ENCODE peak calls at places on chromosome 5, in eight cellular contexts. X is heart right ventricle, L is GM23338, T is dorsolateral prefrontal cortex, O is AG04450, J is epithelial cell of esophagus, M is heart left ventricle, R is GM20000. U is an unnamed sample.

GRCh38 chr5:149959406-149960236 is 937 bp upstream of the SLC26A2 start:
- DNase-seq in J (peak; percentile 73), O (no peak), L (peak; percentile 69), R (peak; percentile 63), X (no peak), M (no peak), T (no peak), U (no peak)

GRCh38 chr5:115439639-115440038 is 104.9 kb downstream of the FEM1C start:
- DNase-seq in M (no peak), L (no peak), X (no peak), R (no peak), O (no peak), T (no peak), J (no peak), U (no peak)

GRCh38 chr5:141605523-141606277 is 13.1 kb downstream of the DIAPH1 start:
- DNase-seq in L (peak; percentile 5), R (peak; percentile 59), J (peak; percentile 24), T (no peak), X (peak; percentile 65), M (peak; percentile 63), O (no peak), U (no peak)

GRCh38 chr5:388266-389196 is 54.4 kb upstream of the EXOC3 start:
- DNase-seq in O (no peak), T (no peak), X (no peak), R (peak; percentile 24), J (no peak), L (no peak), M (no peak), U (peak; percentile 55)

GRCh38 chr5:176371621-176372539 is 6.6 kb downstream of the ARL10 start:
- DNase-seq in R (no peak), J (no peak), O (no peak), X (no peak), L (no peak), T (no peak), M (no peak), U (no peak)

GRCh38 chr5:177565046-177565445 is 10.7 kb upstream of the FAM193B start:
- DNase-seq in X (no peak), L (no peak), J (peak; percentile 52), M (no peak), T (no peak), R (no peak), O (no peak), U (no peak)

GRCh38 chr5:163104496-163104895 is 332.9 kb upstream of the CCNG1 start:
- DNase-seq in X (no peak), T (no peak), O (no peak), M (no peak), R (no peak), L (peak; percentile 76), J (no peak), U (no peak)

GRCh38 chr5:54621048-54621447 is 103.5 kb downstream of the SNX18 start:
- DNase-seq in J (peak; percentile 47), X (no peak), M (no peak), T (no peak), O (no peak), L (no peak), R (no peak), U (no peak)

GRCh38 chr5:94268226-94268625 is 350.2 kb downstream of the KIAA0825 start:
- DNase-seq in L (no peak), X (no peak), O (no peak), R (no peak), M (no peak), J (no peak), T (no peak), U (no peak)

GRCh38 chr5:21672911-21673310 is 1180.2 kb downstream of the CDH12 start:
- DNase-seq in R (no peak), T (no peak), X (no peak), J (no peak), L (no peak), O (no peak), M (no peak), U (no peak)

GRCh38 chr5:92401492-92401891 is 1018.4 kb upstream of the ARRDC3 start:
- DNase-seq in O (no peak), R (no peak), L (peak; percentile 83), M (no peak), T (no peak), J (no peak), X (no peak), U (no peak)

GRCh38 chr5:80569961-80570786 is at the start of gene ANKRD34B:
- DNase-seq in X (no peak), J (peak; percentile 33), M (no peak), R (peak; percentile 65), L (peak; percentile 89), T (no peak), O (no peak), U (no peak)

GRCh38 chr5:78162253-78162862 is 132.1 kb downstream of the AP3B1 start:
- DNase-seq in J (peak; percentile 37), M (no peak), T (no peak), O (no peak), R (peak; percentile 9), L (peak; percentile 63), X (no peak), U (no peak)

GRCh38 chr5:65938256-65938655 is 11.9 kb downstream of the ERBIN start:
- DNase-seq in J (no peak), M (no peak), L (no peak), X (no peak), O (no peak), R (no peak), T (no peak), U (no peak)

GRCh38 chr5:73748510-73749410 is 122.8 kb downstream of the ARHGEF28 start:
- DNase-seq in L (no peak), M (peak; percentile 49), X (peak; percentile 58), J (no peak), R (no peak), T (no peak), O (no peak), U (no peak)

DNA sequence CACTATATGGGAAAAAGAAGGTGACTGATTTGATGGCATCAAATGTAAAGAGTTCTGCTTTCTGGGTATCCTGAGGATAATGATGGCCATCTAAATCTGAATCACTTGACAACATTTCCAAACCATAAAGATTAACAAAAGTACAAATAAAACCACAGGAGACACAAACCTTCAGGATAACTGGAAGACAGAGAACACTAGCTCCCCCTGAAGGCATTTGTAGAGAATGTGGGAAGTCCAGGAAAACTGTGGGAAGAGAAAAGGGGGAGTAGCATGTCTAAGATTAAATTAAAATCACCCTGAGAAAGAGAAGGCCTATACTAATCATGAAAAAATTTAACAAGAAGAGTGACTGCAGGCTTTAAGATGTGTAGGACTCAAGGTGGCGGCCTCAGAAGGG is 116.2 kb downstream of the PRELID2 start:
- DNase-seq in X (no peak), R (no peak), J (peak; percentile 23), L (peak; percentile 66), O (peak; percentile 11), M (no peak), T (no peak), U (no peak)
- TF ChIP-seq CTCF in X (peak; percentile 12), R (no peak), J (peak; percentile 52), L (peak; percentile 69), O (peak; percentile 80), M (no peak), T (peak; percentile 17), U (peak; percentile 52)

DNA sequence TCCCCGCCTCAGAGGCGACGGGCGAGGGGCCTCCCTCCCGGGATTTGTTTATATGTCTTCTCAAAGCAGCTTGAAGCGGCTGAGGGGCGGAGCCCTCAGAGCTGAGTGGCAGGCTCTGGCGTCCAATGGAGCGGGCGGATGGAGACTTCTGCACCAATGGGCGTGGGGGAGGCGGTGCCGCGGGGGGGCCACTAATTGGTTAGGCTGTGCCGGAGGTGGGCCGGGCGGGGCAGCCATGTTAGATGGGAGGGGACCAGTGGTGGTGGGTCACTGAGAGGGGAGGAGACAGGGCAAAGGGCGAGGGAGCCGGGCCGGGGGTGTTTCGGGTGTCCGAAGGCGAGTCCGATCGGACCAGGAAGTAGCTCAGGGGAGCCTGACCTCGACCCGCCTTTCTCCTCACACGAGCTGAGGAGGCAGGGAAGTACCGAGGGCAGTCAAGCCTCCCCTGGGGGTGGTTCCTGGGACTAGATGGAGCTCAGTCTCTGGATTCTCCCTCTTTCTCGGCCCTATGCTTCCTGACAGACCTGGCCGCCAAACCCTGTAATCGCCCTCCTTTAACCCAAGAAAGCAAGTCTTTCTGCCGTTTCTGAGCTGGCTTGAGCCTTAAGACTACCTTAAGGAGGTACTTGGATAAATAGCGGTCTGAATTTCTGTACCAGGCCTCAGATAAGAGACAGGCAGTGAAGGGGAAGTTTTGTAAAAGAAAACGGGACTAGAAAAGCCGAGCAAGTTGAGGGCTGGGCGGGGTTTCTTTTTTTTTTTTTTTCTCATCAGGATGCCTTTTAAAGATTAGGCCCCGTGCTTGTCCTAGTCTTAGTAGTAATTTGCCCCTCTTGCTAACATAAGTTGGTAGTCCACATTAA is 1.1 kb downstream of the CREBRF start:
- DNase-seq in L (peak; percentile 100), R (peak; percentile 96), T (peak; percentile 99), J (peak; percentile 99), X (peak; percentile 99), O (peak; percentile 97), M (peak; percentile 98), U (peak; percentile 100)
- TF ChIP-seq CTCF in L (peak; percentile 4), R (no peak), T (no peak), J (peak; percentile 25), X (peak; percentile 26), O (peak; percentile 35), M (no peak), U (no peak)

GRCh38 chr5:67214036-67214435 is 17.4 kb upstream of the CD180 start:
- DNase-seq in J (peak; percentile 46), T (no peak), M (no peak), O (no peak), X (no peak), R (no peak), L (no peak), U (no peak)

GRCh38 chr5:67214713-67215591 is 18.4 kb upstream of the CD180 start:
- DNase-seq in M (no peak), R (no peak), L (no peak), T (no peak), J (peak; percentile 7), O (no peak), X (no peak), U (no peak)

GRCh38 chr5:67209141-67209771 is 12.7 kb upstream of the CD180 start:
- DNase-seq in M (peak; percentile 59), T (peak; percentile 61), R (peak; percentile 67), J (peak; percentile 86), L (peak; percentile 91), X (peak; percentile 80), O (peak; percentile 37), U (no peak)

GRCh38 chr5:67208403-67208802 is 11.8 kb upstream of the CD180 start:
- DNase-seq in R (no peak), O (no peak), X (no peak), T (no peak), M (no peak), L (no peak), J (no peak), U (no peak)

GRCh38 chr5:67211926-67212325 is 15.3 kb upstream of the CD180 start:
- DNase-seq in O (peak; percentile 55), M (no peak), J (peak; percentile 91), L (no peak), T (no peak), X (no peak), R (no peak), U (no peak)
- TF ChIP-seq CTCF in O (no peak), M (no peak), J (peak; percentile 21), L (no peak), T (no peak), X (no peak), R (no peak), U (no peak)

DNA sequence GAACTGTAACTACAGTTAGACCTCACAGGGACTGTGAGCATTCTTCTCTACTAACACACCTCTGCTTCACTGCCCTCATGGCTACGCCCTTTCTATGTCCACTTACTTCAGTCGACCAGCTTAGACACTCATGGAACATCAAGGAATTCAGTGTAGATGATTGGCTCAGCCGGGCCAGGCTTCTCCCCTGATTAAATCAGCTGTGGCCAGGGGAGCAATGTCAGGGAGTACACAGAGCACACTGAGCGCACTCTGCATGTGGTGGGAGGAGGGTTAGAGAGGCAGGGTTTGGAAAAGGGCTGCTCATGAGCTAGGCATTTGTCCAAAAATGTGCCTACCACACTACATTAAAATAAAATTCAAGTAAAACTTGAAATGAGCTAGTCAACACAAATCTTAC is 400.5 kb downstream of the ARRDC3 start:
- DNase-seq in X (no peak), J (no peak), M (no peak), O (no peak), T (no peak), R (no peak), L (no peak), U (no peak)
- TF ChIP-seq CTCF in X (no peak), J (no peak), M (no peak), O (no peak), T (no peak), R (no peak), L (no peak), U (no peak)